ENCODE peak calls at places on chromosomes 5 and 9, in seven cellular contexts. V is body of pancreas; P is T-helper 9 cell; X is stimulated activated CD8-positive, alpha-beta memory T cell treated with anti-CD3 and anti-CD28 coated beads, Interleukin-2, amount 100 ng/mL, for 1 hour; D is A172; Q is activated CD4-positive, CD25-positive, alpha-beta regulatory T cell; N is substantia nigra. S is an unnamed sample.

GRCh38 chr5:16837305-16837704 is 98.8 kb downstream of the MYO10 start:
- DNase-seq in V (no peak), P (no peak), X (no peak), D (no peak), Q (no peak), N (no peak), S (no peak)

GRCh38 chr9:94928696-94929372 is 202.3 kb downstream of the AOPEP start:
- DNase-seq in V (no peak), P (no peak), X (no peak), D (no peak), Q (no peak), N (no peak), S (no peak)

GRCh38 chr5:116444373-116445058 is 130.1 kb downstream of the SEMA6A start:
- DNase-seq in V (no peak), P (no peak), X (no peak), D (no peak), Q (no peak), N (no peak), S (no peak)

GRCh38 chr9:111598730-111599091 is 736 bp downstream of the PTGR1 start:
- DNase-seq in V (peak), P (no peak), X (no peak), D (no peak), Q (no peak), N (no peak), S (peak)

GRCh38 chr9:93670208-93671029 is 94.0 kb downstream of the PHF2 start:
- DNase-seq in V (peak), P (no peak), X (no peak), D (no peak), Q (no peak), N (no peak), S (peak)

GRCh38 chr5:74631088-74631960 is 9.2 kb downstream of the ENC1 start:
- DNase-seq in V (no peak), P (no peak), X (peak), D (peak), Q (no peak), N (no peak), S (no peak)

GRCh38 chr5:34895641-34896419 is 19.5 kb downstream of the RAD1 start:
- DNase-seq in V (no peak), P (no peak), X (no peak), D (no peak), Q (no peak), N (no peak), S (no peak)

GRCh38 chr5:168285696-168286095 is 5.7 kb upstream of the WWC1 start:
- DNase-seq in V (no peak), P (no peak), X (no peak), D (no peak), Q (no peak), N (no peak), S (no peak)

GRCh38 chr9:93678199-93679019 is 102.0 kb downstream of the PHF2 start:
- DNase-seq in V (peak), P (no peak), X (no peak), D (no peak), Q (no peak), N (no peak), S (no peak)

GRCh38 chr9:20355022-20355421 is 267.3 kb downstream of the MLLT3 start:
- DNase-seq in V (no peak), P (no peak), X (no peak), D (peak), Q (no peak), N (no peak), S (no peak)

GRCh38 chr9:95574176-95574575 is 57.4 kb upstream of the PTCH1 start:
- DNase-seq in V (no peak), P (peak), X (no peak), D (no peak), Q (no peak), N (no peak), S (no peak)

GRCh38 chr5:172276214-172276613 is 7.3 kb downstream of the UBTD2 start:
- DNase-seq in V (no peak), P (no peak), X (no peak), D (no peak), Q (no peak), N (no peak), S (no peak)

GRCh38 chr9:38316166-38316765 is 76.2 kb upstream of the ALDH1B1 start:
- DNase-seq in V (peak), P (no peak), X (no peak), D (no peak), Q (no peak), N (no peak), S (no peak)

GRCh38 chr9:99445920-99446319 is 223.8 kb downstream of the SEC61B start:
- DNase-seq in V (no peak), P (no peak), X (no peak), D (no peak), Q (no peak), N (no peak), S (no peak)

GRCh38 chr9:131282688-131283422 is 6.5 kb upstream of the FAM78A start:
- DNase-seq in V (no peak), P (no peak), X (no peak), D (no peak), Q (no peak), N (no peak), S (no peak)

GRCh38 chr9:93096131-93096802 is at the start of gene CARD19:
- DNase-seq in V (peak), P (peak), X (no peak), D (peak), Q (peak), N (no peak), S (peak)

S was measured in mesothelial cell of epicardium.